ENCODE peak calls at places on chromosome 11, in five cellular contexts. U is A549, Z is H1, R is K562, D is HepG2. G is an unnamed sample.

GRCh38 chr11:100581318-100581717 is 105.8 kb upstream of the ARHGAP42 start:
- DNase-seq in U (no peak), Z (no peak), R (no peak), D (no peak), G (no peak)

GRCh38 chr11:46381836-46382643 is 571 bp downstream of the MDK start:
- DNase-seq in U (no peak), Z (no peak), R (peak; percentile 71), D (no peak), G (peak; percentile 52)

GRCh38 chr11:114060402-114061052 is 1.0 kb downstream of the ZBTB16 start:
- DNase-seq in U (no peak), Z (no peak), R (peak; percentile 31), D (no peak), G (peak; percentile 58)

GRCh38 chr11:30172158-30172557 is 58.7 kb upstream of the FSHB start:
- DNase-seq in U (no peak), Z (no peak), R (no peak), D (no peak), G (no peak)

GRCh38 chr11:27124514-27125264 is 84.1 kb downstream of the BBOX1 start:
- DNase-seq in U (peak; percentile 4), Z (no peak), R (no peak), D (peak; percentile 4), G (no peak)

GRCh38 chr11:43145653-43146052 is 166.1 kb upstream of the API5 start:
- DNase-seq in U (no peak), Z (no peak), R (no peak), D (no peak), G (no peak)

GRCh38 chr11:36122715-36123114 is 166.5 kb downstream of the COMMD9 start:
- DNase-seq in U (no peak), Z (no peak), R (no peak), D (no peak), G (peak; percentile 46)

GRCh38 chr11:120181446-120181992 is 29.3 kb upstream of the OAF start:
- DNase-seq in U (no peak), Z (no peak), R (no peak), D (no peak), G (no peak)

GRCh38 chr11:64358907-64359711 is at the start of gene RPS6KA4:
- DNase-seq in U (peak; percentile 47), Z (no peak), R (peak; percentile 92), D (no peak), G (peak; percentile 60)

GRCh38 chr11:118251858-118252652 is at the start of gene MPZL3:
- DNase-seq in U (peak; percentile 86), Z (peak; percentile 29), R (peak; percentile 80), D (peak; percentile 91), G (peak; percentile 78)

GRCh38 chr11:129613076-129613475 is 202.6 kb upstream of the TMEM45B start:
- DNase-seq in U (no peak), Z (no peak), R (no peak), D (no peak), G (no peak)

GRCh38 chr11:114059278-114059983 is at the start of gene ZBTB16:
- DNase-seq in U (no peak), Z (peak; percentile 61), R (peak; percentile 63), D (no peak), G (peak; percentile 83)

GRCh38 chr11:129702410-129703390 is 112.9 kb upstream of the TMEM45B start:
- DNase-seq in U (no peak), Z (no peak), R (no peak), D (no peak), G (no peak)

GRCh38 chr11:24760681-24761080 is 263.8 kb downstream of the LUZP2 start:
- DNase-seq in U (no peak), Z (no peak), R (no peak), D (no peak), G (no peak)

GRCh38 chr11:103594283-103594682 is 442.2 kb upstream of the DDI1 start:
- DNase-seq in U (no peak), Z (no peak), R (no peak), D (no peak), G (no peak)

GRCh38 chr11:10639350-10639749 is 54.2 kb downstream of the IRAG1 start:
- DNase-seq in U (no peak), Z (no peak), R (no peak), D (no peak), G (no peak)

GRCh38 chr11:8015753-8016239 is 28.7 kb downstream of the EIF3F start:
- DNase-seq in U (no peak), Z (no peak), R (no peak), D (no peak), G (no peak)

GRCh38 chr11:118488480-118489109 is 38.7 kb upstream of the TTC36 start:
- DNase-seq in U (peak; percentile 70), Z (peak; percentile 23), R (peak; percentile 62), D (peak; percentile 68), G (peak; percentile 80)

GRCh38 chr11:91947215-91947614 is 277.4 kb upstream of the FAT3 start:
- DNase-seq in U (no peak), Z (no peak), R (no peak), D (no peak), G (peak; percentile 42)

GRCh38 chr11:3627291-3627690 is 14.5 kb downstream of the ART5 start:
- DNase-seq in U (peak; percentile 36), Z (no peak), R (no peak), D (no peak), G (no peak)

GRCh38 chr11:19201737-19202605 is at the start of gene CSRP3:
- DNase-seq in U (no peak), Z (no peak), R (no peak), D (no peak), G (no peak)

GRCh38 chr11:126048198-126048597 is 14.5 kb downstream of the CDON start:
- DNase-seq in U (no peak), Z (no peak), R (no peak), D (no peak), G (peak; percentile 59)

GRCh38 chr11:13228569-13228968 is 49.0 kb upstream of the BMAL1 start:
- DNase-seq in U (no peak), Z (no peak), R (no peak), D (no peak), G (no peak)

GRCh38 chr11:13225058-13226001 is 52.3 kb upstream of the BMAL1 start:
- DNase-seq in U (no peak), Z (no peak), R (no peak), D (no peak), G (no peak)

GRCh38 chr11:13227676-13228255 is 49.8 kb upstream of the BMAL1 start:
- DNase-seq in U (no peak), Z (no peak), R (no peak), D (no peak), G (no peak)

GRCh38 chr11:13229675-13230359 is 47.8 kb upstream of the BMAL1 start:
- DNase-seq in U (no peak), Z (no peak), R (no peak), D (no peak), G (no peak)

DNA sequence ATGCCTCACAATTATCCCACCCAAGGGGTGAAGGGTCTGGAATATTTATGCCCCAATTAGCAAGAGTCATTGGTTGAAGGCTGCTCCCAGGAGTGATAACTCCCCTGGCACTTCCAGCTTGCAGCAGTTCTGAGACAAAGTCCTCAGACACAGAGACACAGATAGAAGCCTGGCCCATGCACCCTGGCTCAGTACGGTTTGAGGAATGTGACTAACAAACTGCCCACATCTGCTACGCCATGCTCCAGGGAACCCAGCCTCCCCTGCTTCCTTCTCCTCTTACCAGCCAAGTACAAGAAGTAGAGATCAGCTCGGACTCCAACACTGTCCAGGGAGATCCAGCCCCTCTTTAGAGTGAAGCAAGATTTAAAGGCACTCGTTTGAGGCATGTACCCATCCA is 48.5 kb upstream of the BMAL1 start:
- DNase-seq in U (no peak), Z (no peak), R (no peak), D (no peak), G (no peak)
- TF ChIP-seq POLR2A in U (no peak), Z (no peak), R (no peak), D (no peak), G (no peak)

GRCh38 chr11:78230161-78230877 is 41.6 kb downstream of the USP35 start:
- DNase-seq in U (no peak), Z (no peak), R (no peak), D (no peak), G (no peak)
- TF ChIP-seq JUN in U (no peak), Z (no peak), R (no peak), D (no peak), G (no peak)

DNA sequence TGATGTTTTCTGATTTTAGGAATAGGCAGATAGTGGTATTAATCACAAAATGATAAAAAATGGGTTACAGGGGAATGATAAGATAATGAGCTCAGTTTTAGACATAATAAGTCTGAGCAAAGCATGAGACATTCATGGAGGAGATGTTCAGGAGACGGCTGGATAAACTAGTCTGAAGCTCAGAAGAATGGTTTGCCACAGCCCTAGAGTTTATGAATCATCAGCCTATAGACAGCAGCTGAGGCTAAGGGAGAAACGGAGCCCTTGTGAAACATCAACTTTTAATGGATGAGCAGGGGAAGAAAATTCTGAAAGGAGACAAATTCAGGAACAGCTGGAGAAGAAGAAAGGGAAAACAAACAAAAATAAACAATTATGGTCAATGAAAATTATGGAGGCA is 87.2 kb downstream of the RELT start:
- DNase-seq in U (peak; percentile 9), Z (no peak), R (no peak), D (no peak), G (no peak)
- TF ChIP-seq POLR2A in U (no peak), Z (no peak), R (no peak), D (no peak), G (no peak)

DNA sequence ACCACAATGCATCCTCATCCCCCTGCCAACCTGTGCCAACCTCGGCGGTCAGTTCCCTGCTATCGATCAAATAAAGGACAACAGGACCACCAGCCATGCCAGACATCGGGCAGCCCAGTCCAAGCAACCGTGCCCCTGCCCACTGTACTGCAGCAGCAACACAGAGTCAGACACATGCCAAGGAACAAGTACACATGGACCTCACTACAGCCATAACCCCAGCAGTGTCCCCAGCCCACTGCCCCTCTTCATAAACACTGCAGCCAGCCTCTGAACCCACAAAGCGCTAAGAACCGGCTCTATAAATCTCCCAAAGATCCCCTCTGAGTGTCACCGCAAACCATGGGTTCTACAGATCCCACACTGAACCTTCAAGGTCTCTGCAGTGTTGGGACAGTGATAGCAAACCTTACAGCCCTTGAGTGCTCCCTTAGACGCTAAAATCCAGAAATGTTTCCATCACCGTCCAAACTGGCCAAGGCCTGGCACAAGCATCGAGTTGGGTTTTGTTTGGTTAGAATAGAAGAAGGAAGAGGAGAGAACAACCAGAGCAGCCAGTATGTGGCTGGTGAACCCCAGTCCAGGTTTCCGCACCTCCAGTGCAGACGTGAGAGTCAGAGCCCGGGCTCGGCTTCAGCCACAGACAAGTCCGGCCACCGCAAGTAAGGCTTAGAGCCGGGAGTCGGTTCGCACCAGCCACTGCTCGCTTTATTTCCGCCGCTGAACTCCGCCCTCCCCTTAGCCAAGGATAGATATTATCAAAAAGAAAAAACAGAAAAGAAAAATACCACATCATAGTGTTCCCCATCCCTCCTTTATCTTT is 7.9 kb downstream of the PAX6 start:
- DNase-seq in U (no peak), Z (no peak), R (no peak), D (no peak), G (no peak)
- TF ChIP-seq JUN in U (no peak), Z (no peak), R (no peak), D (no peak), G (no peak)

DNA sequence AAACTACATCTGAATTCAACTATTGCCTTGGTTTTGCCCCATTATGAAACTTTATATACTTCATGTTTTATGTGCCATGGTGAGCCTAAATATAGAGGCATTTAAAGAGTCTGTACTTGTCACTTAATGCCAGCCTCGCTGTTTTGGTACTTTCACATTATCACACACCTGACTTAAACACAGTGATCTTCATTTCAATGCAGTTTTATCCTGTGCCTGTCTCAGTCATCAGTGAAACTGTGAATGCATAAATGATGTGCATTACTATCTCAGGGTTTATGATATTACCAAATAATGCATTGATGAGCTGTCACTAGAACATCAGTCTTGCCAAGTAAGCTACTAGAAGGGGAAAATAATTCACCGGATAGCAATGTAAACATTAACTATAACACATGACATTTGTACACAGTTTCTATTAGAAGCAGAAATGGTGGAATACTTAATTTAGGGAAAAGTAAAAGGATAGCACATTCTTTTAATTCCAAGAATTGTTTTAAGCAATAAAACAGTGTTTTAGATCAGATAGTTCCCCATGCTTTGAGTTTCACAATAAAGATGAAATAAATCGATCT is 92.6 kb downstream of the MSANTD4 start:
- DNase-seq in U (no peak), Z (no peak), R (no peak), D (no peak), G (no peak)
- TF ChIP-seq POLR2A in U (no peak), Z (no peak), R (no peak), D (no peak), G (no peak)

G was measured in endothelial cell of umbilical vein.